ENCODE peak calls at places on chromosomes 4 and X, in four cellular contexts. Q, X, F and P are unnamed samples.

GRCh38 chr4:153471691-153472080 is 5.5 kb downstream of the TMEM131L start:
- DNase-seq in Q (no peak), X (no peak), F (peak; percentile 75), P (no peak)

GRCh38 chr4:1080961-1081688 is 32.2 kb downstream of the RNF212 start:
- DNase-seq in Q (peak; percentile 54), X (peak; percentile 34), F (peak; percentile 93), P (peak; percentile 79)

GRCh38 chrX:39399387-39399786 is 598.1 kb downstream of the MID1IP1 start:
- DNase-seq in Q (no peak), X (no peak), F (no peak), P (no peak)

GRCh38 chrX:109974906-109975655 is 27.8 kb upstream of the TMEM164 start:
- DNase-seq in Q (no peak), X (no peak), F (no peak), P (peak; percentile 3)

GRCh38 chr4:175671491-175671934 is 140.6 kb downstream of the GPM6A start:
- DNase-seq in Q (no peak), X (peak; percentile 69), F (no peak), P (peak; percentile 8)

GRCh38 chr4:157514711-157515110 is 294.2 kb downstream of the GRIA2 start:
- DNase-seq in Q (no peak), X (peak; percentile 72), F (no peak), P (peak; percentile 2)

GRCh38 chr4:106080376-106080775 is 185.1 kb downstream of the NPNT start:
- DNase-seq in Q (peak; percentile 54), X (no peak), F (no peak), P (peak; percentile 12)

GRCh38 chrX:42241421-42241820 is 318.1 kb upstream of the CASK start:
- DNase-seq in Q (no peak), X (peak; percentile 4), F (peak; percentile 21), P (no peak)

GRCh38 chr4:86948276-86948675 is 13.5 kb downstream of the AFF1 start:
- DNase-seq in Q (no peak), X (peak; percentile 52), F (no peak), P (no peak)

GRCh38 chr4:98399915-98400314 is 138.7 kb downstream of the RAP1GDS1 start:
- DNase-seq in Q (no peak), X (no peak), F (peak; percentile 20), P (no peak)

GRCh38 chr4:177229331-177229730 is 80.3 kb upstream of the NEIL3 start:
- DNase-seq in Q (peak; percentile 53), X (no peak), F (no peak), P (no peak)

GRCh38 chr4:159455675-159456235 is 352.9 kb downstream of the RAPGEF2 start:
- DNase-seq in Q (peak; percentile 56), X (peak; percentile 74), F (peak; percentile 32), P (peak; percentile 66)

GRCh38 chr4:184934961-184935360 is 83.3 kb upstream of the HELT start:
- DNase-seq in Q (no peak), X (no peak), F (no peak), P (no peak)

GRCh38 chrX:48540480-48540879 is 966 bp downstream of the TBC1D25 start:
- DNase-seq in Q (no peak), X (no peak), F (no peak), P (no peak)

GRCh38 chr4:56049428-56050212 is 100.9 kb downstream of the CEP135 start:
- DNase-seq in Q (peak; percentile 27), X (peak; percentile 80), F (peak; percentile 16), P (peak; percentile 36)
- TF ChIP-seq EZH2 in Q (no peak), X (no peak), F (peak; percentile 82), P (peak; percentile 2)

GRCh38 chr4:102541708-102542107 is 40.5 kb downstream of the NFKB1 start:
- DNase-seq in Q (no peak), X (peak; percentile 78), F (no peak), P (no peak)

GRCh38 chr4:102543030-102543505 is 41.9 kb downstream of the NFKB1 start:
- DNase-seq in Q (no peak), X (no peak), F (peak; percentile 58), P (no peak)

GRCh38 chr4:102547973-102548372 is 46.8 kb downstream of the NFKB1 start:
- DNase-seq in Q (no peak), X (no peak), F (no peak), P (no peak)

GRCh38 chr4:102546635-102547034 is 45.5 kb downstream of the NFKB1 start:
- DNase-seq in Q (no peak), X (no peak), F (no peak), P (no peak)

GRCh38 chr4:102543529-102543928 is 42.4 kb downstream of the NFKB1 start:
- DNase-seq in Q (no peak), X (no peak), F (peak; percentile 28), P (no peak)
- H3K4me2 ChIP-seq in Q (no peak overlapping the region), X (no peak overlapping the region), F (peak overlapping the region; percentile 80), P (no peak overlapping the region)

GRCh38 chrX:140507223-140507981 is 2.5 kb upstream of the SOX3 start:
- DNase-seq in Q (no peak), X (no peak), F (peak; percentile 5), P (peak; percentile 67)
- TF ChIP-seq EZH2 in Q (peak; percentile 89), X (peak; percentile 34), F (peak; percentile 55), P (no peak)

DNA sequence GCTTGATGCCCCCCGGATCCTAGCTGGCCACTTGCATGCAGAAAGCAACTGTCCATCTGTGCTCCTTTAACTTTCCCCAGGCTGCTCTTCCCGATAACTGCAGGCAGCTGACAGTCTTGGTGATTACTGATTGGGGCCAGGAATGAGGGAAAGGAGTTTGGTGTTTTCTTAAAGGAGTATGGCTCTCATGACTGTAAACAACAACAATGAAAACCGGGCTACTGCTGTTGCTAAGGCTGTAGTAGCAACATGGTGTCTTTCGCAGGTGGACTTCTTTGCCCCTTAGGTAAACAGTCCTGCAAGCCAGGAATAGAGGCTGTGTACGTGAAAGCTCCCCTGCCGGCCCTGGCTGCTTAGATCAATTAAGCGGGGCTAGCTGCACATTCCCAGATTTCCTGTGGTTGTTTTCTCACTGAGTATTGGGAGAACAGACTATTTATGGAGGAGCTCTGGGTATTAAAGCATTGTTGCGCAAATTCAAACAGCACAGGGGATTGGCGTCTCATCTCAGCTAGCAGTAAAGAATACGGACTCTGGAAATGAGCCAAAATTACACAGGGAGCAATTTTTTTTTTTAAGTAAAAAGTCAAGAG is 61.5 kb upstream of the NAP1L5 start:
- DNase-seq in Q (peak; percentile 88), X (peak; percentile 64), F (no peak), P (no peak)
- H3K4me2 ChIP-seq in Q (peak overlapping the region; percentile 40), X (no peak overlapping the region), F (no peak overlapping the region), P (no peak overlapping the region)

DNA sequence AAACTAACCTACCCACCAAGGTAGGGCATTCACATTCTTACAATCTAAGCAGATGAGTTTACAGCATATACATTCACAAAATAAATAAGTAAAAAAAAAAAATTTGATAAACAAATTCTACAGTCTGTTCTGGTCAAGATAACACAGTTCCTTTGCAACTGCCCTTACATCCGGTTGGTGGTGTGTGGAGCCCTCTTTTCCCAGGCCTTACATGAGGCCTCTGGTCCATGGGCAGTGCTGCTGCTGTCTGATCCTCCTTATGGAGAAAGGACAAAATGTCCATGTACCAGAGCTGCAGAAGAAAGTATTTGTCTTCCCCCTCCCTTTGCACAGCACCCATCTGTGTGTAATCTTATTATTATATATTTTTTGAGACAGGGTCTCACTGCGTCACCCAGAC is 2.2 kb upstream of the SEPTIN11 start:
- DNase-seq in Q (no peak), X (no peak), F (no peak), P (no peak)
- TF ChIP-seq EZH2 in Q (no peak), X (no peak), F (no peak), P (no peak)